ENCODE peak calls at places on chromosomes 7 and 10, in four cellular contexts. One of them, this sample, is unnamed.
A peak's percentile ranks its signal among the peaks of the same experiment; 100 is the strongest.

GRCh38 chr10:129892571-129893045 is 71.5 kb downstream of the EBF3 start:
- DNase-seq in SK-N-SH: peak; percentile 62
- DNase-seq in GM12878: no peak
- DNase-seq in K562: no peak
- DNase-seq in this sample: no peak

GRCh38 chr10:103427866-103428265 is 24.3 kb downstream of the CALHM2 start:
- DNase-seq in K562: no peak
- DNase-seq in GM12878: no peak
- DNase-seq in SK-N-SH: no peak
- DNase-seq in this sample: no peak

GRCh38 chr7:97450516-97450915 is 281.4 kb upstream of the TAC1 start:
- DNase-seq in GM12878: no peak
- DNase-seq in K562: peak; percentile 52
- DNase-seq in SK-N-SH: no peak
- DNase-seq in this sample: no peak

GRCh38 chr7:38550881-38551280 is 80.3 kb downstream of the AMPH start:
- DNase-seq in SK-N-SH: no peak
- DNase-seq in GM12878: no peak
- DNase-seq in K562: no peak
- DNase-seq in this sample: no peak

GRCh38 chr7:96121752-96122151 is 200.1 kb downstream of the SLC25A13 start:
- DNase-seq in GM12878: no peak
- DNase-seq in K562: no peak
- DNase-seq in SK-N-SH: no peak
- DNase-seq in this sample: no peak

GRCh38 chr10:93152136-93152535 is 78.4 kb downstream of the CYP26A1 start:
- DNase-seq in K562: no peak
- DNase-seq in GM12878: no peak
- DNase-seq in SK-N-SH: no peak
- DNase-seq in this sample: peak; percentile 22

GRCh38 chr7:112207106-112207592 is 654 bp downstream of the ZNF277 start:
- DNase-seq in K562: peak; percentile 31
- DNase-seq in SK-N-SH: peak; percentile 44
- DNase-seq in GM12878: no peak
- DNase-seq in this sample: no peak

GRCh38 chr10:4804505-4804904 is 21.5 kb upstream of the AKR1E2 start:
- DNase-seq in SK-N-SH: no peak
- DNase-seq in K562: no peak
- DNase-seq in GM12878: no peak
- DNase-seq in this sample: peak; percentile 75

GRCh38 chr10:99304027-99304856 is 24.9 kb upstream of the CNNM1 start:
- DNase-seq in K562: no peak
- DNase-seq in GM12878: no peak
- DNase-seq in SK-N-SH: no peak
- DNase-seq in this sample: no peak

GRCh38 chr7:52634996-52635395 is 400.4 kb upstream of the POM121L12 start:
- DNase-seq in SK-N-SH: no peak
- DNase-seq in K562: no peak
- DNase-seq in GM12878: no peak
- DNase-seq in this sample: no peak

GRCh38 chr7:128725524-128725923 is 13.6 kb upstream of the CALU start:
- DNase-seq in GM12878: no peak
- DNase-seq in SK-N-SH: no peak
- DNase-seq in K562: peak; percentile 52
- DNase-seq in this sample: no peak

GRCh38 chr7:45150199-45150598 is 7.4 kb upstream of the RAMP3 start:
- DNase-seq in SK-N-SH: no peak
- DNase-seq in GM12878: no peak
- DNase-seq in K562: no peak
- DNase-seq in this sample: no peak

DNA sequence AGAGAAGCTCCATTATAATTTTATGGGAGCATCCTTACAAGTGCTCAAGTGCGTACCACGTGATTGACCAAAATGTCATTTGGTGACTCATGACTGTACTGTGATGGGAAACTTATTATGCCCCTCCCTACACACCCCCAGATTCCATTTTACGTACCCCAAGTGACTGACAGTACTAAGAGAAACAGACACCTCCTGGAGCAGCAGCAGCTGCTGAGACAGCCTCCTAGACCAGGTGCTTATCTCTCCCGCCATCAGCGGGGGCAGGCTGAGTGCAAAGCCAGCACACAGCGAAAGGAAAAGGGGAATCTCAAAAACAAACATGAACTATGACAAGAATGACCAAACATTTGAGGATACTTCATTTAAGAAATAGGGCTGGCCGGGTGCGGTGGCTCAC is 4.2 kb upstream of the ADAM12 start:
- DNase-seq in GM12878: no peak
- DNase-seq in SK-N-SH: no peak
- DNase-seq in K562: no peak
- DNase-seq in this sample: no peak
- TF ChIP-seq RFX5 in GM12878: no peak
- TF ChIP-seq RFX5 in SK-N-SH: no peak
- TF ChIP-seq RFX5 in K562: no peak
- TF ChIP-seq RFX5 in this sample: no peak

GRCh38 chr10:62377966-62378365 is 3.8 kb downstream of the ZNF365 start:
- DNase-seq in K562: no peak
- DNase-seq in GM12878: no peak
- DNase-seq in SK-N-SH: no peak
- DNase-seq in this sample: no peak

GRCh38 chr10:62373995-62374861 is at the start of gene ZNF365:
- DNase-seq in K562: no peak
- DNase-seq in SK-N-SH: peak; percentile 88
- DNase-seq in GM12878: no peak
- DNase-seq in this sample: peak; percentile 47

GRCh38 chr10:62374862-62375710 is 917 bp downstream of the ZNF365 start:
- DNase-seq in SK-N-SH: peak; percentile 41
- DNase-seq in K562: no peak
- DNase-seq in GM12878: no peak
- DNase-seq in this sample: peak; percentile 30

GRCh38 chr10:62377026-62377415 is 2.9 kb downstream of the ZNF365 start:
- DNase-seq in SK-N-SH: no peak
- DNase-seq in GM12878: no peak
- DNase-seq in K562: no peak
- DNase-seq in this sample: no peak

DNA sequence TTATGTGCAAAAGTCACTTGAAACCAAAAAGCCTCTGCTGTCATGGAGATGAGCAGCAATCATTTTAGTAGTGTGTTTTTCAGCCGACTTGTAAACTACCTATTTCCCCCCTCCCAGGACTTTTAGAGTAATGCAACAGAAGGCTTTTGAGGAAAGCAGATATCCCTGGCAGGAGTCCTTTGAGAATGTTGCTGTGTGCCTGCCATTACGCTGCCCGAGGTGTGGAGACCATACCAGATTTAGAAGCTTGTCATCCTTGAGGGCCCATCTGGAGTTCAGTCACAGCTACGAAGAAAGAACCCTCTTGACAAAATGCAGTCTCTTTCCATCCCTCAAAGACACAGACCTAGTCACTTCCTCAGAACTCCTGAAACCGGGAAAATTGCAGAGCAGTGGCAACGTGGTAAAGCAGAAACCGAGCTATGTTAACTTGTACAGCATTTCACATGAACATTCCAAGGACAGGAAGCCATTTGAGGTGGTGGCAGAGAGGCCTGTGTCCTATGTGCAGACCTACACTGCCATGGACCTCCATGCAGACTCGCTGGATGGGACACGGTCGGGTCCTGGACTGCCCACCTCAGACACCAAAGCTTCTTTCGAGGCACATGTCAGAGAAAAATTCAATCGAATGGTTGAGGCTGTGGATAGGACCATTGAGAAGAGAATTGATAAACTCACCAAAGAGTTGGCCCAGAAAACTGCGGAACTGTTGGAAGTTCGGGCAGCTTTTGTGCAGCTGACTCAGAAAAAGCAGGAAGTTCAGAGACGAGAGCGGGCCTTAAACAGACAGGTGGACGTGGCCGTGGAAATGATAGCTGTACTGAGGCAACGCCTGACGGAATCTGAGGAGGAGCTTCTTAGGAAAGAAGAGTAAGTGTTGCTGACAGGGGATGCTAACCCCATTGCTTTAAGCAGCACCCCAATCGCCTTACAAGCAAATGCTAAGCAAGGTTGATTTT is 2.2 kb downstream of the ZNF365 start:
- DNase-seq in GM12878: no peak
- DNase-seq in SK-N-SH: no peak
- DNase-seq in K562: no peak
- DNase-seq in this sample: no peak
- TF ChIP-seq RCOR1 in GM12878: no peak
- TF ChIP-seq RCOR1 in SK-N-SH: no peak
- TF ChIP-seq RCOR1 in K562: no peak
- TF ChIP-seq RCOR1 in this sample: no peak

GRCh38 chr7:12722136-12722535 is 34.7 kb downstream of the ARL4A start:
- DNase-seq in K562: no peak
- DNase-seq in SK-N-SH: no peak
- DNase-seq in GM12878: no peak
- DNase-seq in this sample: no peak
- H2AFZ ChIP-seq in K562: peak overlapping the region; percentile 42
- H2AFZ ChIP-seq in SK-N-SH: no peak overlapping the region
- H2AFZ ChIP-seq in GM12878: no peak overlapping the region
- H2AFZ ChIP-seq in this sample: no peak overlapping the region

DNA sequence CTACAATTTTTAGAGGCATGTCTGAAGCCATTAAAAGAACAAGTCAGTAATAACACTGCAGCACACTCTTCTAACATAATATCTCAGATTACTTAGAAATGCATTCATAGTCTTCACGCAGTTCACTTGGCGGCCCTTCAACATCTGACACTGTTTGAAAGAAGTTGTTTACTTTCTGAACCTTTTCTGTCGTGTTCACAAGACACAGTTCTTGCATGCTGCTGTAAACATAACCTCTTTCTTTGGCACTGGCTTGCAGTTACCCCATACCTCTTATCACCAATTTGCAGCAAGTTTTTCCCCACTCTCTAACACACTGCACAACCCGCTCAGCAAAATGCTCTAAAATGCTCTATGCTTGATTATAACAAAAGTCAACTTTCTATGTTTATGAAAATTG is 12.0 kb downstream of the PIP4K2A start:
- DNase-seq in SK-N-SH: no peak
- DNase-seq in GM12878: no peak
- DNase-seq in K562: peak; percentile 65
- DNase-seq in this sample: peak; percentile 86
- TF ChIP-seq RFX5 in SK-N-SH: no peak
- TF ChIP-seq RFX5 in GM12878: no peak
- TF ChIP-seq RFX5 in K562: no peak
- TF ChIP-seq RFX5 in this sample: no peak

GRCh38 chr10:12135631-12136030 is 6.2 kb downstream of the SEC61A2 start:
- DNase-seq in GM12878: no peak
- DNase-seq in SK-N-SH: no peak
- DNase-seq in K562: no peak
- DNase-seq in this sample: peak; percentile 86

GRCh38 chr10:12129222-12130111 is at the start of gene SEC61A2:
- DNase-seq in SK-N-SH: peak; percentile 100
- DNase-seq in GM12878: peak; percentile 53
- DNase-seq in K562: peak; percentile 100
- DNase-seq in this sample: peak; percentile 84

GRCh38 chr10:12130237-12130872 is 878 bp downstream of the SEC61A2 start:
- DNase-seq in K562: peak; percentile 45
- DNase-seq in GM12878: peak; percentile 40
- DNase-seq in SK-N-SH: peak; percentile 78
- DNase-seq in this sample: peak; percentile 73
- TF ChIP-seq RCOR1 in K562: peak; percentile 42
- TF ChIP-seq RCOR1 in GM12878: no peak
- TF ChIP-seq RCOR1 in SK-N-SH: no peak
- TF ChIP-seq RCOR1 in this sample: no peak

GRCh38 chr7:41028591-41028990 is 674.3 kb downstream of the INHBA start:
- DNase-seq in GM12878: no peak
- DNase-seq in K562: no peak
- DNase-seq in SK-N-SH: no peak
- DNase-seq in this sample: no peak

GRCh38 chr7:41033526-41033925 is 669.4 kb downstream of the INHBA start:
- DNase-seq in K562: no peak
- DNase-seq in SK-N-SH: no peak
- DNase-seq in GM12878: no peak
- DNase-seq in this sample: peak; percentile 74

GRCh38 chr7:41027428-41028115 is 675.3 kb downstream of the INHBA start:
- DNase-seq in K562: no peak
- DNase-seq in SK-N-SH: no peak
- DNase-seq in GM12878: no peak
- DNase-seq in this sample: peak; percentile 98

GRCh38 chr7:41029072-41029492 is 673.8 kb downstream of the INHBA start:
- DNase-seq in GM12878: no peak
- DNase-seq in SK-N-SH: no peak
- DNase-seq in K562: no peak
- DNase-seq in this sample: peak; percentile 100

GRCh38 chr7:41030673-41031072 is 672.2 kb downstream of the INHBA start:
- DNase-seq in K562: no peak
- DNase-seq in GM12878: no peak
- DNase-seq in SK-N-SH: no peak
- DNase-seq in this sample: peak; percentile 42
- H2AFZ ChIP-seq in K562: no peak overlapping the region
- H2AFZ ChIP-seq in GM12878: no peak overlapping the region
- H2AFZ ChIP-seq in SK-N-SH: peak overlapping the region; percentile 3
- H2AFZ ChIP-seq in this sample: peak overlapping the region; percentile 60

This sample was measured in IMR-90.